ENCODE peak calls at places on chromosomes 16 and 17, in six cellular contexts. H, S, P, L, N and Y are unnamed samples.

GRCh38 chr16:66408181-66409048 is 18.7 kb upstream of the BEAN1 start:
- DNase-seq in P (no peak), L (no peak), H (no peak), N (no peak), S (peak; percentile 11), Y (peak; percentile 1)

GRCh38 chr16:54503011-54503410 is 216.4 kb upstream of the IRX3 start:
- DNase-seq in N (no peak), L (no peak), P (no peak), S (no peak), H (no peak), Y (no peak)

GRCh38 chr17:74130841-74131240 is 72.6 kb upstream of the RPL38 start:
- DNase-seq in S (no peak), P (no peak), H (no peak), N (no peak), L (peak; percentile 36), Y (no peak)

GRCh38 chr16:67055712-67056487 is 27.0 kb downstream of the CBFB start:
- DNase-seq in P (no peak), H (no peak), L (no peak), N (no peak), S (no peak), Y (no peak)

GRCh38 chr16:87461466-87461975 is 31.3 kb downstream of the ZCCHC14 start:
- DNase-seq in S (peak; percentile 20), L (peak; percentile 98), P (peak; percentile 96), N (no peak), H (no peak), Y (no peak)

GRCh38 chr17:33469911-33470310 is 176.8 kb upstream of the ASIC2 start:
- DNase-seq in H (no peak), L (no peak), S (no peak), N (no peak), P (no peak), Y (no peak)

GRCh38 chr17:19630035-19630434 is 18.5 kb upstream of the ALDH3A2 start:
- DNase-seq in H (no peak), N (no peak), P (no peak), S (no peak), L (no peak), Y (no peak)

GRCh38 chr16:69193860-69194259 is 6.9 kb downstream of the SNTB2 start:
- DNase-seq in S (no peak), N (no peak), H (no peak), P (no peak), L (no peak), Y (no peak)